ENCODE peak calls at places on chromosomes 6 and 20, in seven cellular contexts. One of them, this sample, is unnamed.

GRCh38 chr6:34922177-34922663 is 33.2 kb downstream of the ANKS1A start:
- DNase-seq in pancreas: no peak
- DNase-seq in heart left ventricle: no peak
- DNase-seq in tibial artery: no peak
- DNase-seq in PC-3: peak; percentile 74
- DNase-seq in aorta: no peak
- DNase-seq in mesenchymal stem cell: peak; percentile 83
- DNase-seq in this sample: peak; percentile 20

GRCh38 chr6:30341728-30342127 is 3.2 kb upstream of the RPP21 start:
- DNase-seq in pancreas: no peak
- DNase-seq in heart left ventricle: no peak
- DNase-seq in tibial artery: no peak
- DNase-seq in PC-3: no peak
- DNase-seq in aorta: no peak
- DNase-seq in mesenchymal stem cell: no peak
- DNase-seq in this sample: no peak

GRCh38 chr6:165744515-165745228 is 81.6 kb upstream of the PDE10A start:
- DNase-seq in pancreas: no peak
- DNase-seq in heart left ventricle: no peak
- DNase-seq in tibial artery: no peak
- DNase-seq in PC-3: no peak
- DNase-seq in aorta: no peak
- DNase-seq in mesenchymal stem cell: peak; percentile 39
- DNase-seq in this sample: no peak

GRCh38 chr20:59145926-59146800 is 17.5 kb upstream of the ZNF831 start:
- DNase-seq in pancreas: no peak
- DNase-seq in heart left ventricle: no peak
- DNase-seq in tibial artery: peak; percentile 27
- DNase-seq in PC-3: no peak
- DNase-seq in aorta: no peak
- DNase-seq in mesenchymal stem cell: no peak
- DNase-seq in this sample: no peak

GRCh38 chr20:1800777-1801176 is 94.4 kb upstream of the SIRPA start:
- DNase-seq in pancreas: no peak
- DNase-seq in heart left ventricle: no peak
- DNase-seq in tibial artery: no peak
- DNase-seq in PC-3: peak; percentile 72
- DNase-seq in aorta: no peak
- DNase-seq in mesenchymal stem cell: peak; percentile 47
- DNase-seq in this sample: peak; percentile 44

GRCh38 chr6:163334264-163334663 is 80.3 kb upstream of the QKI start:
- DNase-seq in pancreas: no peak
- DNase-seq in heart left ventricle: no peak
- DNase-seq in tibial artery: peak; percentile 62
- DNase-seq in PC-3: no peak
- DNase-seq in aorta: no peak
- DNase-seq in mesenchymal stem cell: no peak
- DNase-seq in this sample: no peak

GRCh38 chr6:45843848-45844521 is 171.7 kb downstream of the CLIC5 start:
- DNase-seq in pancreas: no peak
- DNase-seq in heart left ventricle: no peak
- DNase-seq in tibial artery: no peak
- DNase-seq in PC-3: no peak
- DNase-seq in aorta: no peak
- DNase-seq in mesenchymal stem cell: no peak
- DNase-seq in this sample: no peak

GRCh38 chr6:82567621-82568020 is 204.0 kb downstream of the TPBG start:
- DNase-seq in pancreas: no peak
- DNase-seq in heart left ventricle: no peak
- DNase-seq in tibial artery: no peak
- DNase-seq in PC-3: peak; percentile 68
- DNase-seq in aorta: no peak
- DNase-seq in mesenchymal stem cell: peak; percentile 16
- DNase-seq in this sample: no peak

GRCh38 chr6:25968769-25969168 is 6.2 kb downstream of the TRIM38 start:
- DNase-seq in pancreas: no peak
- DNase-seq in heart left ventricle: no peak
- DNase-seq in tibial artery: no peak
- DNase-seq in PC-3: no peak
- DNase-seq in aorta: no peak
- DNase-seq in mesenchymal stem cell: no peak
- DNase-seq in this sample: peak; percentile 50

GRCh38 chr20:31565699-31566331 is 39.3 kb upstream of the ID1 start:
- DNase-seq in pancreas: no peak
- DNase-seq in heart left ventricle: no peak
- DNase-seq in tibial artery: no peak
- DNase-seq in PC-3: peak; percentile 39
- DNase-seq in aorta: no peak
- DNase-seq in mesenchymal stem cell: no peak
- DNase-seq in this sample: no peak

GRCh38 chr20:31567380-31567720 is 37.7 kb upstream of the ID1 start:
- DNase-seq in pancreas: no peak
- DNase-seq in heart left ventricle: no peak
- DNase-seq in tibial artery: no peak
- DNase-seq in PC-3: no peak
- DNase-seq in aorta: no peak
- DNase-seq in mesenchymal stem cell: no peak
- DNase-seq in this sample: no peak

GRCh38 chr20:31566332-31566657 is 38.8 kb upstream of the ID1 start:
- DNase-seq in pancreas: no peak
- DNase-seq in heart left ventricle: no peak
- DNase-seq in tibial artery: no peak
- DNase-seq in PC-3: no peak
- DNase-seq in aorta: no peak
- DNase-seq in mesenchymal stem cell: no peak
- DNase-seq in this sample: no peak

GRCh38 chr20:31568041-31568731 is 36.9 kb upstream of the ID1 start:
- DNase-seq in pancreas: no peak
- DNase-seq in heart left ventricle: no peak
- DNase-seq in tibial artery: no peak
- DNase-seq in PC-3: no peak
- DNase-seq in aorta: no peak
- DNase-seq in mesenchymal stem cell: no peak
- DNase-seq in this sample: peak; percentile 56

DNA sequence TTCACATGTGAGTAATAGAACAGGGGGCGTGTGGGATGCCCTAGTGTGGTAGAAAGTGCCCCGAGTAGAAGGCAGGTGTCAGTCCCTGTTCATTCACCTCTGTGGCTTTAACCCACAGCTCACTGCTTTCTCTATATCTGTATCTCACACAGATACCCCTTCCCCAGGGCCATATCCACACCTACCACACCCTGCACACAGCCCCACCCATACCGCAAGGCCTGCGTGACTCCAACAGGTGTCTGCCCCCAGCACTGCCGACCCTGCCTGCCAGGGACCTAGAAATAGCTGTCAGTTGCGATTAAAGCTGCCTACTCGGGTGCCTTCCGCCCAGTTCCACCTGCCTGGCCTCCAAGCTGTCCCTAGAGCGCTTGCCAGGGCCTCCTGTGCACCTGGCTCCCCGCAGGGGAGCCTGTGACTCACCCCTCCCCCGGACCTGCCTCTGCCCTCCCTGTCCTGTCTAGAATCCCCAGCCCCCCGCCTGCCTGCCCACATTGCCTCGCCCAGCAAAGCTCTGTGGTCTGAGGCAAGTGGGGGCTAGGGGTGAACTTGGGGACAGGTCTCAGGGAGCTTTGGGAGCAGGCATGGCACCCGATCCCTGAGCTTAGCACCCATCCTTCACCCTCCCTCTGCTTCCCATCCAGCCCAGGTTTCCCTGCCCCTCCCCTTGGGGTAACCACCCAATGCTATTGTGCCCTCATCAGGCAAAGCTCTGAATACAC is 38.3 kb upstream of the ID1 start:
- DNase-seq in pancreas: no peak
- DNase-seq in heart left ventricle: no peak
- DNase-seq in tibial artery: no peak
- DNase-seq in PC-3: peak; percentile 84
- DNase-seq in aorta: no peak
- DNase-seq in mesenchymal stem cell: no peak
- DNase-seq in this sample: no peak
- H3K36me3 ChIP-seq in pancreas: peaks cover 29% of the 10 kb centered on the region
- H3K36me3 ChIP-seq in heart left ventricle: no peaks in the 10 kb centered on the region
- H3K36me3 ChIP-seq in tibial artery: peaks cover 58% of the 10 kb centered on the region
- H3K36me3 ChIP-seq in PC-3: peaks cover 36% of the 10 kb centered on the region
- H3K36me3 ChIP-seq in aorta: peaks cover 3% of the 10 kb centered on the region
- H3K36me3 ChIP-seq in mesenchymal stem cell: peaks cover 81% of the 10 kb centered on the region
- H3K36me3 ChIP-seq in this sample: peaks cover 65% of the 10 kb centered on the region

GRCh38 chr6:129778793-129779192 is 68.8 kb upstream of the ARHGAP18 start:
- DNase-seq in pancreas: no peak
- DNase-seq in heart left ventricle: no peak
- DNase-seq in tibial artery: no peak
- DNase-seq in PC-3: no peak
- DNase-seq in aorta: no peak
- DNase-seq in mesenchymal stem cell: no peak
- DNase-seq in this sample: no peak

GRCh38 chr6:129776542-129776941 is 66.6 kb upstream of the ARHGAP18 start:
- DNase-seq in pancreas: no peak
- DNase-seq in heart left ventricle: no peak
- DNase-seq in tibial artery: no peak
- DNase-seq in PC-3: no peak
- DNase-seq in aorta: no peak
- DNase-seq in mesenchymal stem cell: no peak
- DNase-seq in this sample: no peak

GRCh38 chr6:129773304-129773703 is 63.3 kb upstream of the ARHGAP18 start:
- DNase-seq in pancreas: no peak
- DNase-seq in heart left ventricle: no peak
- DNase-seq in tibial artery: no peak
- DNase-seq in PC-3: no peak
- DNase-seq in aorta: no peak
- DNase-seq in mesenchymal stem cell: no peak
- DNase-seq in this sample: no peak

GRCh38 chr6:129774697-129775447 is 64.9 kb upstream of the ARHGAP18 start:
- DNase-seq in pancreas: peak; percentile 72
- DNase-seq in heart left ventricle: peak; percentile 71
- DNase-seq in tibial artery: peak; percentile 82
- DNase-seq in PC-3: peak; percentile 81
- DNase-seq in aorta: peak; percentile 79
- DNase-seq in mesenchymal stem cell: peak; percentile 80
- DNase-seq in this sample: peak; percentile 90
- H3K4me3 ChIP-seq in pancreas: peak overlapping the region; percentile 6
- H3K4me3 ChIP-seq in heart left ventricle: no peak overlapping the region
- H3K4me3 ChIP-seq in tibial artery: peak overlapping the region; percentile 7
- H3K4me3 ChIP-seq in PC-3: peak overlapping the region; percentile 23
- H3K4me3 ChIP-seq in aorta: no peak overlapping the region
- H3K4me3 ChIP-seq in mesenchymal stem cell: no peak overlapping the region
- H3K4me3 ChIP-seq in this sample: peak overlapping the region; percentile 72

GRCh38 chr6:137182654-137183073 is 9.2 kb upstream of the IL22RA2 start:
- DNase-seq in pancreas: no peak
- DNase-seq in heart left ventricle: no peak
- DNase-seq in tibial artery: no peak
- DNase-seq in PC-3: no peak
- DNase-seq in aorta: no peak
- DNase-seq in mesenchymal stem cell: no peak
- DNase-seq in this sample: no peak
- H3K9me3 ChIP-seq in pancreas: no peaks in the 10 kb centered on the region
- H3K9me3 ChIP-seq in heart left ventricle: no peaks in the 10 kb centered on the region
- H3K9me3 ChIP-seq in tibial artery: peaks cover 8% of the 10 kb centered on the region
- H3K9me3 ChIP-seq in PC-3: peaks cover 21% of the 10 kb centered on the region
- H3K9me3 ChIP-seq in aorta: peaks cover 5% of the 10 kb centered on the region
- H3K9me3 ChIP-seq in mesenchymal stem cell: peaks cover 84% of the 10 kb centered on the region
- H3K9me3 ChIP-seq in this sample: peaks cover 53% of the 10 kb centered on the region

GRCh38 chr20:36548704-36549627 is 7.6 kb downstream of the MYL9 start:
- DNase-seq in pancreas: no peak
- DNase-seq in heart left ventricle: no peak
- DNase-seq in tibial artery: peak; percentile 72
- DNase-seq in PC-3: no peak
- DNase-seq in aorta: peak; percentile 48
- DNase-seq in mesenchymal stem cell: no peak
- DNase-seq in this sample: no peak
- H3K36me3 ChIP-seq in pancreas: no peaks in the 10 kb centered on the region
- H3K36me3 ChIP-seq in heart left ventricle: no peaks in the 10 kb centered on the region
- H3K36me3 ChIP-seq in tibial artery: peaks cover 54% of the 10 kb centered on the region
- H3K36me3 ChIP-seq in PC-3: no peaks in the 10 kb centered on the region
- H3K36me3 ChIP-seq in aorta: peaks cover 12% of the 10 kb centered on the region
- H3K36me3 ChIP-seq in mesenchymal stem cell: peaks cover 47% of the 10 kb centered on the region
- H3K36me3 ChIP-seq in this sample: peaks cover 43% of the 10 kb centered on the region

GRCh38 chr6:156828280-156828703 is 51.1 kb downstream of the ARID1B start:
- DNase-seq in pancreas: peak; percentile 22
- DNase-seq in heart left ventricle: peak; percentile 39
- DNase-seq in tibial artery: no peak
- DNase-seq in PC-3: peak; percentile 83
- DNase-seq in aorta: no peak
- DNase-seq in mesenchymal stem cell: peak; percentile 92
- DNase-seq in this sample: peak; percentile 74
- H3K4me3 ChIP-seq in pancreas: no peak overlapping the region
- H3K4me3 ChIP-seq in heart left ventricle: no peak overlapping the region
- H3K4me3 ChIP-seq in tibial artery: no peak overlapping the region
- H3K4me3 ChIP-seq in PC-3: peak overlapping the region; percentile 52
- H3K4me3 ChIP-seq in aorta: no peak overlapping the region
- H3K4me3 ChIP-seq in mesenchymal stem cell: no peak overlapping the region
- H3K4me3 ChIP-seq in this sample: peak overlapping the region; percentile 60

DNA sequence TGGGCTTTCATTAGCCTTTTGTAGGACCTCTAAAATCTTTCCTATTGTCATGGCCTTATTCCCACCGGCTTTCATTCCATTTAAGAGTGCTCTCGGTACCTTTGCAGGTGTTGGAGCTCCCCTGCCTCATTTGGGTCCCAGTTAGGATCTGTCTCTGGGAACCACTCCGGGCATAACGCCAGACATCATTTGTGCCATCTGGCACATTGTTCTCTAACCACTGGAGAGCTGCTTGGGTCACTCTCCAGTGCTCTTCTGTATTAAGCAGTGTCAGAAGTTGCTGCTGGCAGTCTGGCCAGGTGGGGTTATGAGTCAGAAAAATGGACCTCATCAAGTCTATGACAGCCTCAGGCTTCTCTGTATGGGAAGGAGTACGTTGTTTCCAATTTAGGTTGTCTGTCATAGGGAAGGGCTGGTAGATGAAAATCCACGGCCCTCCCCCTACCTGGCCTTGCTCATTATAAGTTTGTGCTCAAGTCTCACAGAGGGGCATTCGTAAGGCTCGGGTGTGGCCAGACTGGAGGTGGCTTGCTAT is 62.9 kb upstream of the MOCS1 start:
- DNase-seq in pancreas: no peak
- DNase-seq in heart left ventricle: no peak
- DNase-seq in tibial artery: no peak
- DNase-seq in PC-3: no peak
- DNase-seq in aorta: no peak
- DNase-seq in mesenchymal stem cell: no peak
- DNase-seq in this sample: no peak
- H3K9me3 ChIP-seq in pancreas: no peaks in the 10 kb centered on the region
- H3K9me3 ChIP-seq in heart left ventricle: no peaks in the 10 kb centered on the region
- H3K9me3 ChIP-seq in tibial artery: peaks cover 8% of the 10 kb centered on the region
- H3K9me3 ChIP-seq in PC-3: peaks cover 30% of the 10 kb centered on the region
- H3K9me3 ChIP-seq in aorta: peaks cover 7% of the 10 kb centered on the region
- H3K9me3 ChIP-seq in mesenchymal stem cell: peaks cover 17% of the 10 kb centered on the region
- H3K9me3 ChIP-seq in this sample: peaks cover 53% of the 10 kb centered on the region

This sample was measured in adipocyte.